ENCODE peak calls at places on chromosomes 5 and 9, in six cellular contexts. One of them, this sample, is unnamed.

GRCh38 chr5:9947231-9947693 is 302.4 kb downstream of the ATPSCKMT start:
- DNase-seq in iris pigment epithelial cell: peak; percentile 44
- DNase-seq in dermis blood vessel endothelial cell: no peak
- DNase-seq in hippocampal formation: no peak
- DNase-seq in right lobe of liver: no peak
- DNase-seq in NCI-H1417 treated with DMSO at 0.1 percent for 48 hours: no peak
- DNase-seq in this sample: no peak

GRCh38 chr5:179242676-179243075 is 102.6 kb downstream of the ADAMTS2 start:
- DNase-seq in iris pigment epithelial cell: no peak
- DNase-seq in dermis blood vessel endothelial cell: no peak
- DNase-seq in hippocampal formation: no peak
- DNase-seq in right lobe of liver: peak; percentile 21
- DNase-seq in NCI-H1417 treated with DMSO at 0.1 percent for 48 hours: no peak
- DNase-seq in this sample: peak; percentile 44

GRCh38 chr9:93028448-93029006 is 30.0 kb upstream of the SUSD3 start:
- DNase-seq in iris pigment epithelial cell: no peak
- DNase-seq in dermis blood vessel endothelial cell: no peak
- DNase-seq in hippocampal formation: no peak
- DNase-seq in right lobe of liver: no peak
- DNase-seq in NCI-H1417 treated with DMSO at 0.1 percent for 48 hours: no peak
- DNase-seq in this sample: no peak

GRCh38 chr5:117800261-117800660 is 1188.1 kb downstream of the DTWD2 start:
- DNase-seq in iris pigment epithelial cell: peak; percentile 60
- DNase-seq in dermis blood vessel endothelial cell: no peak
- DNase-seq in hippocampal formation: no peak
- DNase-seq in right lobe of liver: no peak
- DNase-seq in NCI-H1417 treated with DMSO at 0.1 percent for 48 hours: no peak
- DNase-seq in this sample: no peak

GRCh38 chr9:96189995-96190394 is 112.0 kb downstream of the HSD17B3 start:
- DNase-seq in iris pigment epithelial cell: no peak
- DNase-seq in dermis blood vessel endothelial cell: no peak
- DNase-seq in hippocampal formation: no peak
- DNase-seq in right lobe of liver: no peak
- DNase-seq in NCI-H1417 treated with DMSO at 0.1 percent for 48 hours: no peak
- DNase-seq in this sample: no peak

GRCh38 chr9:23343226-23343625 is 482.8 kb downstream of the ELAVL2 start:
- DNase-seq in iris pigment epithelial cell: peak; percentile 26
- DNase-seq in dermis blood vessel endothelial cell: no peak
- DNase-seq in hippocampal formation: no peak
- DNase-seq in right lobe of liver: no peak
- DNase-seq in NCI-H1417 treated with DMSO at 0.1 percent for 48 hours: no peak
- DNase-seq in this sample: no peak

GRCh38 chr9:113564804-113565237 is 101.3 kb downstream of the RGS3 start:
- DNase-seq in iris pigment epithelial cell: peak; percentile 73
- DNase-seq in dermis blood vessel endothelial cell: no peak
- DNase-seq in hippocampal formation: peak; percentile 38
- DNase-seq in right lobe of liver: peak; percentile 50
- DNase-seq in NCI-H1417 treated with DMSO at 0.1 percent for 48 hours: no peak
- DNase-seq in this sample: peak; percentile 88

GRCh38 chr9:2818486-2819121 is 25.3 kb downstream of the PUM3 start:
- DNase-seq in iris pigment epithelial cell: no peak
- DNase-seq in dermis blood vessel endothelial cell: no peak
- DNase-seq in hippocampal formation: no peak
- DNase-seq in right lobe of liver: no peak
- DNase-seq in NCI-H1417 treated with DMSO at 0.1 percent for 48 hours: no peak
- DNase-seq in this sample: no peak

GRCh38 chr5:118611332-118611945 is 376.9 kb downstream of the DTWD2 start:
- DNase-seq in iris pigment epithelial cell: peak; percentile 14
- DNase-seq in dermis blood vessel endothelial cell: no peak
- DNase-seq in hippocampal formation: no peak
- DNase-seq in right lobe of liver: peak; percentile 43
- DNase-seq in NCI-H1417 treated with DMSO at 0.1 percent for 48 hours: no peak
- DNase-seq in this sample: peak; percentile 81

GRCh38 chr5:148912714-148913398 is 86.4 kb downstream of the ADRB2 start:
- DNase-seq in iris pigment epithelial cell: peak; percentile 81
- DNase-seq in dermis blood vessel endothelial cell: peak; percentile 92
- DNase-seq in hippocampal formation: no peak
- DNase-seq in right lobe of liver: no peak
- DNase-seq in NCI-H1417 treated with DMSO at 0.1 percent for 48 hours: no peak
- DNase-seq in this sample: peak; percentile 91

GRCh38 chr5:76402251-76402879 is 720 bp upstream of the IQGAP2 start:
- DNase-seq in iris pigment epithelial cell: peak; percentile 34
- DNase-seq in dermis blood vessel endothelial cell: peak; percentile 10
- DNase-seq in hippocampal formation: no peak
- DNase-seq in right lobe of liver: peak; percentile 62
- DNase-seq in NCI-H1417 treated with DMSO at 0.1 percent for 48 hours: no peak
- DNase-seq in this sample: peak; percentile 87

GRCh38 chr5:87825583-87825982 is 412.9 kb upstream of the CCNH start:
- DNase-seq in iris pigment epithelial cell: no peak
- DNase-seq in dermis blood vessel endothelial cell: no peak
- DNase-seq in hippocampal formation: no peak
- DNase-seq in right lobe of liver: no peak
- DNase-seq in NCI-H1417 treated with DMSO at 0.1 percent for 48 hours: no peak
- DNase-seq in this sample: no peak

GRCh38 chr5:765948-766631 is 18.4 kb downstream of the ZDHHC11B start:
- DNase-seq in iris pigment epithelial cell: no peak
- DNase-seq in dermis blood vessel endothelial cell: no peak
- DNase-seq in hippocampal formation: no peak
- DNase-seq in right lobe of liver: peak; percentile 36
- DNase-seq in NCI-H1417 treated with DMSO at 0.1 percent for 48 hours: no peak
- DNase-seq in this sample: peak; percentile 36

GRCh38 chr9:77417570-77417969 is 230.6 kb downstream of the GNA14 start:
- DNase-seq in iris pigment epithelial cell: peak; percentile 78
- DNase-seq in dermis blood vessel endothelial cell: peak; percentile 62
- DNase-seq in hippocampal formation: no peak
- DNase-seq in right lobe of liver: no peak
- DNase-seq in NCI-H1417 treated with DMSO at 0.1 percent for 48 hours: no peak
- DNase-seq in this sample: no peak

GRCh38 chr5:132019337-132019736 is 7.9 kb upstream of the ACSL6 start:
- DNase-seq in iris pigment epithelial cell: no peak
- DNase-seq in dermis blood vessel endothelial cell: no peak
- DNase-seq in hippocampal formation: no peak
- DNase-seq in right lobe of liver: no peak
- DNase-seq in NCI-H1417 treated with DMSO at 0.1 percent for 48 hours: no peak
- DNase-seq in this sample: no peak

GRCh38 chr5:126972062-126972895 is 58.1 kb downstream of the MARCHF3 start:
- DNase-seq in iris pigment epithelial cell: peak; percentile 63
- DNase-seq in dermis blood vessel endothelial cell: peak; percentile 32
- DNase-seq in hippocampal formation: no peak
- DNase-seq in right lobe of liver: no peak
- DNase-seq in NCI-H1417 treated with DMSO at 0.1 percent for 48 hours: no peak
- DNase-seq in this sample: no peak

GRCh38 chr5:112379541-112380325 is 39.3 kb downstream of the EPB41L4A start:
- DNase-seq in iris pigment epithelial cell: no peak
- DNase-seq in dermis blood vessel endothelial cell: no peak
- DNase-seq in hippocampal formation: no peak
- DNase-seq in right lobe of liver: no peak
- DNase-seq in NCI-H1417 treated with DMSO at 0.1 percent for 48 hours: no peak
- DNase-seq in this sample: no peak